ENCODE peak calls at places on chromosomes 4 and X, in nine cellular contexts. F is SJSA1, X is heart right ventricle, M is foreskin keratinocyte, U is mammary epithelial cell, W is fibroblast of lung, I is astrocyte, C is upper lobe of right lung, D is mesenchymal stem cell. S is an unnamed sample.

GRCh38 chrX:154384284-154384892 is 5.3 kb downstream of the EMD start:
- DNase-seq in F (no peak), X (no peak), M (no peak), U (no peak), W (no peak), I (no peak), C (no peak), D (peak), S (no peak)

GRCh38 chr4:26320159-26320452 is 708 bp upstream of the RBPJ start:
- DNase-seq in F (no peak), X (no peak), M (peak), U (no peak), W (peak), I (peak), C (no peak), D (peak), S (no peak)

GRCh38 chrX:136354201-136354600 is 53.4 kb downstream of the ADGRG4 start:
- DNase-seq in F (no peak), X (no peak), M (peak), U (peak), W (no peak), I (no peak), C (no peak), D (no peak), S (no peak)

GRCh38 chr4:102500371-102501175 is 586 bp upstream of the NFKB1 start:
- DNase-seq in F (peak), X (peak), M (peak), U (peak), W (peak), I (peak), C (peak), D (peak), S (peak)

GRCh38 chr4:169823685-169824084 is 65.9 kb upstream of the HPF1 start:
- DNase-seq in F (no peak), X (peak), M (peak), U (peak), W (peak), I (peak), C (no peak), D (peak), S (peak)

GRCh38 chr4:128810331-128810870 is 901 bp downstream of the JADE1 start:
- DNase-seq in F (no peak), X (peak), M (peak), U (no peak), W (peak), I (peak), C (no peak), D (peak), S (peak)

GRCh38 chrX:123277347-123277746 is 93.3 kb downstream of the GRIA3 start:
- DNase-seq in F (no peak), X (no peak), M (peak), U (no peak), W (no peak), I (no peak), C (no peak), D (no peak), S (no peak)

GRCh38 chrX:108209006-108209554 is 117.5 kb downstream of the ATG4A start:
- DNase-seq in F (no peak), X (no peak), M (no peak), U (no peak), W (no peak), I (no peak), C (no peak), D (no peak), S (no peak)

GRCh38 chrX:93422693-93423092 is 250.7 kb downstream of the NAP1L3 start:
- DNase-seq in F (no peak), X (no peak), M (no peak), U (peak), W (peak), I (no peak), C (no peak), D (no peak), S (no peak)

GRCh38 chr4:73676881-73677323 is 56.7 kb upstream of the RASSF6 start:
- DNase-seq in F (peak), X (no peak), M (peak), U (peak), W (peak), I (peak), C (no peak), D (peak), S (no peak)

GRCh38 chrX:107676559-107677378 is 48.5 kb downstream of the PRPS1 start:
- DNase-seq in F (peak), X (peak), M (peak), U (peak), W (peak), I (peak), C (peak), D (peak), S (peak)

GRCh38 chr4:164438321-164438720 is 315.6 kb upstream of the SMIM31 start:
- DNase-seq in F (peak), X (no peak), M (peak), U (peak), W (peak), I (peak), C (no peak), D (no peak), S (no peak)

GRCh38 chrX:26845051-26845450 is 618.1 kb downstream of the PPP4R3C start:
- DNase-seq in F (no peak), X (no peak), M (peak), U (no peak), W (peak), I (peak), C (no peak), D (no peak), S (no peak)

DNA sequence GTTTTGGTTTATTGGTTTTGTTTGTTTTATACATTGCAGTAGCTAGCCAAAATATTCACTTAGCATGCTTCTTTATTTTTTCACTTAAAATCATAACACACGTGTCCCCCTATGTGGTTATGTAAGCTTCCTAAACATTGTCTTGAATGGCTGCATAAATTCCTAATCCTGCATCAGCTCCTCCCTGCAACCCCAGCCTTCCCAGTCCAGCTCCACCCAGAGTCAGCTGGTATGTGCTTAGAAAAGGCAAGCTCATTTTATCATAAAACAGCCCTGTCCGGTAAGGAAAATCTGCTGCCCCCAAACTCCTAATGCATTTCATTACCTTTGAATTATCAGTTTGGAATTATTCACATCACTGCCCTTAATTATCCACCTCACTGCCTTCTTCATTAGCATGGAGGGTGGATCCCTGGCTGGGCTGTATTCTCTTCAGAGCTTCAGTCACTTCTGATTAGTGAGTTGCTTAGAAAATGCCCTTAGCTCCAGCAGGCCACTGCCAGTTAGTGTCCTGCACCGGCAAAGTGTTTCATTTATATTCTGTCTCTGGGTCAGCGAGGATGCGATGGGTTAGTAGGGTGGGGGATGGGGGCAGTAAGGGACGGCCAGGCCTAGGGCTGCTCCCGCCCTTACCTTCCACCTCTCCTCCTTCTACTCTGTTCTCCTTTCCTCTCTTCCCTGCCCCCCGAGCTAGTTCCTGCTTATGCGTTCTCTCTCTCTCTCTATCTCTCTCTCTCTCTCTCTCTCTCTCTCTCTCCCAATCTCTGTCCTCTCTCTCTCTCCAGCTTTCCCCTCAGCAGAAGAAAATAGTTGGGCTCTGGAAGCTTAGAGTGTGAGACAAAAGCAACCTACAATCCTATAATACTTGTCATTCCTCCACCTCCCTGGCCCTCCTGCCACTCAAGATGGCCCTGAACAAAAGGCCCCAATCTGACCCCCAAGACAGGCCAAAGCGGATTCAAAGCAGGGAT is 174.8 kb upstream of the KLF3 start:
- DNase-seq in F (no peak), X (no peak), M (no peak), U (no peak), W (peak), I (no peak), C (no peak), D (peak), S (no peak)
- H3K27ac ChIP-seq in F (no peak), X (peak), M (no peak), U (no peak), W (no peak), I (no peak), C (no peak), D (no peak), S (peak)

DNA sequence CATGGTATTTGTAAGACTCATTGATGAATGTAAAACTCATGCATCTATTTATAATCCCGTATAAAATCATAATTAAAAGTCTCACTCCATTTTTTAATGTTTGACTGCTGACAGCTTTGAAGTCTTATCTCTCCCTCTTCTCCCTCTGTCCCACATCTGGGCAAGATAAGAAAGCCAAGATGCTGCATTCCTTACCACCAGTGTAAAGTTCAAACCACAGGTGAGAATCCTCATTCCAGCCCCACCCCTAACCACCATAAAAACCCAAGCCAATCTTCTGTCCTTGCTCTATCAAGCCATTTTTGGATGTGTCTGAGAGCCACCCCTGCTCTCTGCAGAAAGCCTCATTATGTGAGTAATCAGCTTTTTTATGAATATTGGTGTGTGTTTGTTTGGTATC is 59.3 kb upstream of the MAGED1 start:
- DNase-seq in F (no peak), X (no peak), M (peak), U (no peak), W (no peak), I (no peak), C (no peak), D (no peak), S (no peak)
- H3K27ac ChIP-seq in F (no peak), X (no peak), M (no peak), U (no peak), W (no peak), I (no peak), C (no peak), D (no peak), S (no peak)

DNA sequence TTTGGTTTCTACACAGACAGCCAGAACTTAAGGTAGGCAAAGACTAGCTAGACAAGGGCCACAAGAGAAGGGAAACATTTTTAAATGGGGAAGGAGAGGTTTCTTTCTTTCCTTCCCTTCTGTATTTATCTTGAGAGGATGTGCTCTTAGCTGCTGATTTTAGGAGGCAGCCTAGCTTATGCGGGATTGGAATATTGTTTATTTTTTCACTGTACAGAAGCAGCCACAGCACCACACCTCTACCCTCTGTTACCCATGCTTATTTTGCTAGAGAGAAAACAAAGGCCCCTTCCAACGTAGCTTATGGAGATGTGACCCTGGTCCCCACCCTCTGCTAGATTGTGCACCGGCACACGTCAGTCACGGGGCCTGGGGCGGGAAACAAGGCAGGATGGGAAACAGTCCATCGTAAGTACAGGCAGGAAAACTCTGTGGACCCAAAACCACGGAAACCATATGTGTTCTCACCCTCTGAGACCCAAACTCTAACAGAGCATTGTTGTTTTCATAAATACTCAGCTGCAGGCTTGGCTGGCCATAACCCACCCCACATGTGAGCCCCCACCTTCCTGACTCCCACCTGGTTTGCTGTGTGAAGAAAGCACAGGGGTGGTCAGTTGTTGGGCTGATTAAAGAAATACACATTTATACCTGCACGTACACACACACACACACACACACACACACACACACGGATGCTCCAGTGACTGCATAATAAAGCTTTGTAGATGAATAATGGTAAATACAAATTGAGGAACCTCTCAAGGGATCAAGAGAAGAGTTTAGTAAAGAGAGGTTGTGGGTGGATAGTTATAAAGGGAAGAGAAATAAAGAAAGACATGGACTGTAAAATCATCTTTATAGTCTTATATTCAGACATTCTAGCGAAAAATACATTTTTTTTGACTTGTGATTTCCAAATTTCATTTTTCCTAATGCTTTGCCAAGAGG is 143.9 kb downstream of the MGST2 start:
- DNase-seq in F (peak), X (peak), M (no peak), U (no peak), W (no peak), I (no peak), C (no peak), D (no peak), S (no peak)
- H3K27ac ChIP-seq in F (peak), X (peak), M (no peak), U (no peak), W (no peak), I (no peak), C (peak), D (no peak), S (peak)

DNA sequence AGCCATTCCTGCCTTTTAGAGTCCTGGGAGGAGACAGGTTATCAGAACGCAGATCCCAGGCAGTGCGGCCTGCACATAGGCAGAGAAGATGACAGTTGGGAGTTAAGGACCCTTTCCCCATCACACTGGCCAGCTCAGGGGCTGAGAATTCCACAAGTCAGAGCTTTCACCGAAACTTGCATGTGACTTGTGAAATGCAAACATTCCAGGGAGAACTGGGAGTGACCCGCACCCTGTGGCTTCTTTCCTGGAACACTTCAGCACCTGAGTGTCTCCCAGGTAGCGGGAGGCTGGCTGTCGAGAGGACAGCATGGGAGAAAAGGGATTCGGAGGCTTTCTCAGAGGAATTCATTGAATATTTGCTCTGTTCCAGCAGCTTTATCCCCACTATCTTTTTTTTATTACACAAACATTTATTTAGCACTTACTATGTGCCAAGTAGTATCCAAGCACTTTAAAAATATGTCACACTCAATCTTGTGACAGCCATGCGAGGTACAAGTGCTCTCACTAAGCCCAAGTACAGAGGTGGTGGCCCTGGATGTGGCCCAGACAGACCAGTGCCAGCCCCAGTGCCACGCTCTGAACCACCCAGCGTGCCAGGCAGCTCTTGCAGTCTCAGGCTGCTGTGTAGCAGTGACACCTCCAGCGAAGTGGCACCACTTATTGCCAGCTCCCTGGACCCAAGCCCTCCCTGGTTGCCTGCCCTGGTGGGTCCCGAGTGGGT is 100.5 kb downstream of the PHKA2 start:
- DNase-seq in F (no peak), X (peak), M (no peak), U (no peak), W (no peak), I (no peak), C (peak), D (no peak), S (peak)
- H3K27ac ChIP-seq in F (no peak), X (no peak), M (no peak), U (no peak), W (no peak), I (no peak), C (peak), D (no peak), S (peak)

GRCh38 chr4:47519239-47519883 is 34.3 kb downstream of the ATP10D start:
- DNase-seq in F (no peak), X (no peak), M (no peak), U (peak), W (no peak), I (peak), C (no peak), D (no peak), S (no peak)

GRCh38 chr4:47530801-47531200 is 45.7 kb downstream of the ATP10D start:
- DNase-seq in F (no peak), X (no peak), M (no peak), U (no peak), W (no peak), I (peak), C (no peak), D (no peak), S (no peak)

GRCh38 chr4:47526281-47526680 is 41.2 kb downstream of the ATP10D start:
- DNase-seq in F (no peak), X (no peak), M (peak), U (no peak), W (peak), I (peak), C (no peak), D (no peak), S (no peak)

GRCh38 chr4:47528651-47529050 is 43.6 kb downstream of the ATP10D start:
- DNase-seq in F (peak), X (no peak), M (peak), U (peak), W (peak), I (peak), C (no peak), D (peak), S (no peak)

DNA sequence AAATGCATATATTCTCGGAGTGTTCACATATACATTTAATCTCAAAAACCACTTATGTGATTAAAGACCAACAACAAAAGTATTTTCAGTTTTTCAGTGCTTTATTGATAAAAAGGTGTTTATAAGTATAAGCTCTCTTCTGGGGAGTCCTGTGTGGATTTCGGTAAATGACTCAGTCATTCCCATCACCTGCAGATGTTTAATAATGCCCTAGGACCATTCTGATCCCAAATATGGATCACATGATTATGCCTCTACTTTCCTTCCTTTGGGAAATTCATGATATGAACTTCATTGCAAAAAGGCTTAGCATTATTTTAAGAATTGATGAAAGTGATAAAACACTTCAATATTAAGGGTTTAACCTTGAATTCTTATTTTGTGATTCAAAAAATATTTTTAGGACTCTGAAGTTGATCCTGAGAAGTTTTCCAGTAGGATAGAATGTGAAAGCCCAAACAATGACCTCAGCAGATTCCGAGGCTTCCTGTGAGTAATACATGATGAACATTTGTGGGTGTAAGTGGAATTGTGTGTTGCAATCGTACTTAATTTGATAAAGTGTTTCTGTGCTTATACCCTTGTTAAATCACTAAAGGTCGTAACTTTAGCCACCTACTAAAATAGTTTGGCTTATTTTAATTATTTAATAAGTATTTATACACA is 40.2 kb downstream of the ATP10D start:
- DNase-seq in F (peak), X (peak), M (peak), U (peak), W (peak), I (peak), C (no peak), D (peak), S (no peak)
- H3K27ac ChIP-seq in F (peak), X (peak), M (peak), U (peak), W (peak), I (peak), C (peak), D (peak), S (no peak)